ENCODE peak calls at places on chromosomes 6 and 20, in four cellular contexts. F is RWPE1, H is A549, R is left lung. Q is an unnamed sample.

GRCh38 chr6:34791164-34791841 is 580 bp upstream of the BLTP3A start:
- DNase-seq in H (peak; percentile 53), F (no peak), R (peak; percentile 82), Q (no peak)

GRCh38 chr6:155505560-155505959 is 49.9 kb upstream of the NOX3 start:
- DNase-seq in F (no peak), H (no peak), R (no peak), Q (no peak)

GRCh38 chr6:167663784-167664432 is 162.8 kb upstream of the AFDN start:
- DNase-seq in F (no peak), H (no peak), R (no peak), Q (no peak)

GRCh38 chr6:137570307-137570832 is 76.2 kb upstream of the OLIG3 start:
- DNase-seq in R (no peak), F (no peak), H (no peak), Q (no peak)

GRCh38 chr20:24016560-24016959 is 28.0 kb upstream of the GGTLC1 start:
- DNase-seq in F (no peak), R (no peak), H (no peak), Q (no peak)

GRCh38 chr6:24980507-24981384 is 45.0 kb upstream of the RIPOR2 start:
- DNase-seq in H (no peak), R (no peak), F (no peak), Q (no peak)

GRCh38 chr6:16901777-16902176 is 140.5 kb upstream of the ATXN1 start:
- DNase-seq in R (peak; percentile 83), H (no peak), F (peak; percentile 8), Q (no peak)

GRCh38 chr6:35370124-35370741 is 27.9 kb downstream of the PPARD start:
- DNase-seq in F (peak; percentile 91), H (peak; percentile 35), R (peak; percentile 85), Q (peak; percentile 86)

GRCh38 chr20:63134201-63134612 is 81.7 kb downstream of the YTHDF1 start:
- DNase-seq in H (no peak), F (no peak), R (no peak), Q (no peak)

GRCh38 chr6:17454316-17455005 is 61.1 kb downstream of the CAP2 start:
- DNase-seq in H (no peak), R (no peak), F (no peak), Q (no peak)

GRCh38 chr6:149888659-149889058 is 9.3 kb downstream of the RAET1E start:
- DNase-seq in H (no peak), F (no peak), R (no peak), Q (peak; percentile 79)

GRCh38 chr6:107488875-107489635 is 862 bp upstream of the SOBP start:
- DNase-seq in R (peak; percentile 79), F (peak; percentile 28), H (peak; percentile 49), Q (no peak)

GRCh38 chr6:132598473-132598872 is 8.9 kb upstream of the TAAR5 start:
- DNase-seq in H (peak; percentile 26), F (peak; percentile 19), R (no peak), Q (no peak)

GRCh38 chr6:40936810-40937209 is 102.2 kb downstream of the UNC5CL start:
- DNase-seq in R (no peak), F (peak; percentile 64), H (peak; percentile 40), Q (peak; percentile 78)

GRCh38 chr6:35311390-35312075 is 13.9 kb downstream of the DEF6 start:
- DNase-seq in F (no peak), R (no peak), H (no peak), Q (no peak)

GRCh38 chr6:148423601-148424270 is 81.1 kb downstream of the SASH1 start:
- DNase-seq in F (no peak), H (no peak), R (no peak), Q (no peak)

GRCh38 chr6:148425443-148425842 is 82.8 kb downstream of the SASH1 start:
- DNase-seq in F (no peak), H (no peak), R (no peak), Q (no peak)

GRCh38 chr6:148423133-148423532 is 80.5 kb downstream of the SASH1 start:
- DNase-seq in F (no peak), H (no peak), R (no peak), Q (no peak)

GRCh38 chr6:148419430-148419829 is 76.8 kb downstream of the SASH1 start:
- DNase-seq in H (no peak), F (no peak), R (no peak), Q (no peak)

GRCh38 chr6:148422085-148422484 is 79.4 kb downstream of the SASH1 start:
- DNase-seq in R (no peak), F (no peak), H (no peak), Q (no peak)
- H3K27ac ChIP-seq in R (peak overlapping the region; percentile 30), F (no peak overlapping the region), H (no peak overlapping the region), Q (no peak overlapping the region)

DNA sequence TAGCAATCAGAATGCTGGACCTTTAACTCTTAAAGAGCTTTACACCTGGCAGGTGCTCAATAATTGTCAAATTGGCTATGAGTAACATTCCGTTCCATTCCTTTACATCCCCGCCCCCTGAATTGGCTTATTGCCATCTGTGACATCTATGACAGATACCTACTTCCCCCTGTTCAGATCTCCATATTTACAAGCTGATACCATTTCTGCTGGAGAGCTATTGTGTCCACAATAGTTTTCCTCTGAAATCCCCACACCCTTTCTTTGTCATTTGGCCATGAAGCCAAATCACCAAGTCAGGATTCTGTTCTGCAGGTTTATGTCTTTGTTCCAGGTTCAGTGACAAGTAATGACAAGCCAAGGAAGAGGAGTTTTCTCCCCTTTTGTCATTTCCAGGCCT is 3.2 kb downstream of the CDH26 start:
- DNase-seq in R (no peak), F (peak; percentile 44), H (no peak), Q (peak; percentile 43)
- H3K27ac ChIP-seq in R (no peak overlapping the region), F (no peak overlapping the region), H (no peak overlapping the region), Q (peak overlapping the region; percentile 91)

GRCh38 chr20:38343107-38343797 is 3.0 kb upstream of the LBP start:
- DNase-seq in H (no peak), F (no peak), R (no peak), Q (no peak)

GRCh38 chr20:38340693-38341092 is 5.6 kb upstream of the LBP start:
- DNase-seq in H (no peak), R (no peak), F (no peak), Q (no peak)

GRCh38 chr20:38343798-38344701 is 2.2 kb upstream of the LBP start:
- DNase-seq in H (no peak), R (no peak), F (no peak), Q (no peak)

GRCh38 chr20:38342196-38342595 is 4.1 kb upstream of the LBP start:
- DNase-seq in F (no peak), H (no peak), R (no peak), Q (no peak)

DNA sequence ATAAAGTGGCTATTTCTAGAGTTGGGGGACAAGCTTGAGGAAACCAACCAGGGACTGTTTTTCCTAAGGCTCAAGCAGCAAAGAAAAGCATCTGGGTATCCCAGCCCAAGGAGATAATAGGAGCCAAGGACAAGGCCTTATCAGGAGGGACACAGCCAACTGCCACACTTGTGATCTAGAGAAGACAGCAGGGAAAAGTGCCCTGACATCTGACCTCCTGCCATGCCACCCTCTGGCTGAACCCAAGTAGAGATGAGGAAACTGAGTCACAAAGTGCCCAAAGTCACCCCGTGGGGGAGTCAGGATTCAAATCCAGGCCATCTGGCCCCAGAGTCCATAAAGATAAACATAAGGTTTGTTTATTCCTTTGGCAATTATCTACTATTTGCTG is 3.6 kb upstream of the LBP start:
- DNase-seq in F (no peak), H (no peak), R (no peak), Q (no peak)
- H3K27ac ChIP-seq in F (no peak overlapping the region), H (no peak overlapping the region), R (no peak overlapping the region), Q (no peak overlapping the region)

DNA sequence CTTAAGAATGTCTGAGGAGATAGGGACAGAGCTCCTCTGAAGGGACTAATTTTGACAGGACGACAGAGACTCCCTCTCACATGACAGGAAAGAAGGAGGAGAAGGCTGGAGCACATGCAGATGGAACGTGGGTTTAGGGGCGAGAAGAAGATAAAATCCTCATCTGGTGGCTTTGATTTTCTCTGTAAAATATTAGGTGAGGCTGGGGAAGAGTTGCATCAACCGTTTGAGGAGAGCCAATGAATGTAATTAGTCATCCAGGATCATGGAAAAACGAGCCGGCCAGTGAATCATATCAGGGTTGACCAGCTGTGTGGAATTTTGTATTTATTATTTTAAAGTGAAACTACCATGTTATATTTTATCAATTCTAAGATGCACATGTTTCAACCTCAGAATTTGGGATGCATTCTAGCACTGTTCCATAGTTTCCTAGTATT is 46.9 kb upstream of the ADGRF4 start:
- DNase-seq in R (no peak), H (no peak), F (peak; percentile 76), Q (no peak)
- H3K27ac ChIP-seq in R (no peak overlapping the region), H (peak overlapping the region; percentile 59), F (no peak overlapping the region), Q (peak overlapping the region; percentile 82)

GRCh38 chr6:1125297-1125696 is 186.6 kb upstream of the FOXQ1 start:
- DNase-seq in H (no peak), R (no peak), F (no peak), Q (no peak)
- H3K27ac ChIP-seq in H (no peak overlapping the region), R (no peak overlapping the region), F (no peak overlapping the region), Q (no peak overlapping the region)

GRCh38 chr20:50804453-50805348 is 9.8 kb downstream of the BCAS4 start:
- DNase-seq in H (no peak), R (no peak), F (no peak), Q (no peak)
- H3K27ac ChIP-seq in H (no peak overlapping the region), R (no peak overlapping the region), F (no peak overlapping the region), Q (no peak overlapping the region)

GRCh38 chr6:43097098-43097489 is 21.0 kb downstream of the PTK7 start:
- DNase-seq in H (no peak), F (no peak), R (no peak), Q (no peak)

GRCh38 chr6:43097502-43097901 is 21.4 kb downstream of the PTK7 start:
- DNase-seq in F (no peak), H (no peak), R (no peak), Q (no peak)

GRCh38 chr6:43093361-43094289 is 17.5 kb downstream of the PTK7 start:
- DNase-seq in H (no peak), R (no peak), F (no peak), Q (no peak)

GRCh38 chr6:43095939-43096338 is 19.8 kb downstream of the PTK7 start:
- DNase-seq in R (no peak), F (no peak), H (no peak), Q (no peak)

GRCh38 chr6:43096451-43097097 is 20.5 kb downstream of the PTK7 start:
- DNase-seq in H (no peak), R (peak; percentile 84), F (peak; percentile 87), Q (peak; percentile 81)
- H3K27ac ChIP-seq in H (no peak overlapping the region), R (peak overlapping the region; percentile 67), F (peak overlapping the region; percentile 95), Q (peak overlapping the region; percentile 96)

GRCh38 chr6:146898069-146898887 is 299.5 kb downstream of the ADGB start:
- DNase-seq in F (no peak), R (no peak), H (no peak), Q (no peak)
- H3K27ac ChIP-seq in F (no peak overlapping the region), R (no peak overlapping the region), H (no peak overlapping the region), Q (no peak overlapping the region)